ENCODE peak calls at places on chromosomes 13 and 19, in eight cellular contexts. R is body of pancreas; G is pancreas; M is lower lobe of right lung; V is neural progenitor cell; H is CD8-positive, alpha-beta T cell; Y is fibroblast of lung; X is lung. E is an unnamed sample.

GRCh38 chr19:20039203-20039723 is at the start of gene ZNF682:
- DNase-seq in R (peak; percentile 98), G (peak; percentile 96), M (peak; percentile 91), V (peak; percentile 99), H (peak; percentile 97), Y (peak; percentile 94), X (peak; percentile 96), E (peak; percentile 92)

GRCh38 chr19:4524808-4525562 is 6.7 kb upstream of the PLIN4 start:
- DNase-seq in R (peak; percentile 47), G (no peak), M (no peak), V (peak; percentile 61), H (peak; percentile 57), Y (peak; percentile 43), X (peak; percentile 44), E (no peak)

GRCh38 chr19:17721821-17722220 is 2.5 kb downstream of the MAP1S start:
- DNase-seq in R (peak; percentile 59), G (no peak), M (peak; percentile 88), V (no peak), H (no peak), Y (no peak), X (peak; percentile 52), E (no peak)

GRCh38 chr19:47427241-47428176 is 8.2 kb upstream of the MEIS3 start:
- DNase-seq in R (peak; percentile 54), G (peak; percentile 47), M (peak; percentile 69), V (peak; percentile 87), H (peak; percentile 70), Y (peak; percentile 36), X (peak; percentile 65), E (no peak)

GRCh38 chr19:46955114-46955812 is 64.4 kb upstream of the NPAS1 start:
- DNase-seq in R (no peak), G (no peak), M (no peak), V (no peak), H (peak; percentile 41), Y (no peak), X (no peak), E (no peak)

GRCh38 chr13:34971473-34971872 is 29.4 kb downstream of the NBEA start:
- DNase-seq in R (no peak), G (no peak), M (no peak), V (no peak), H (no peak), Y (no peak), X (no peak), E (no peak)

GRCh38 chr13:94309997-94310842 is 169.3 kb downstream of the DCT start:
- DNase-seq in R (no peak), G (no peak), M (no peak), V (no peak), H (no peak), Y (peak; percentile 73), X (no peak), E (peak; percentile 85)

GRCh38 chr13:32417995-32418394 is 9.9 kb downstream of the N4BP2L1 start:
- DNase-seq in R (no peak), G (no peak), M (no peak), V (no peak), H (no peak), Y (no peak), X (no peak), E (no peak)

GRCh38 chr13:113304121-113304520 is 7.1 kb downstream of the LAMP1 start:
- DNase-seq in R (no peak), G (no peak), M (no peak), V (no peak), H (no peak), Y (no peak), X (no peak), E (no peak)

GRCh38 chr13:110216403-110217041 is 90.4 kb downstream of the COL4A1 start:
- DNase-seq in R (peak; percentile 28), G (no peak), M (no peak), V (no peak), H (no peak), Y (peak; percentile 86), X (no peak), E (no peak)

GRCh38 chr19:35122687-35123551 is 7.3 kb downstream of the FXYD3 start:
- DNase-seq in R (no peak), G (no peak), M (no peak), V (peak; percentile 59), H (no peak), Y (no peak), X (no peak), E (peak; percentile 91)

GRCh38 chr19:31232220-31232619 is 117.0 kb downstream of the TSHZ3 start:
- DNase-seq in R (no peak), G (no peak), M (no peak), V (peak; percentile 41), H (no peak), Y (peak; percentile 39), X (no peak), E (no peak)

GRCh38 chr13:97125810-97126738 is 96.1 kb upstream of the MBNL2 start:
- DNase-seq in R (no peak), G (no peak), M (no peak), V (no peak), H (no peak), Y (no peak), X (peak; percentile 60), E (peak; percentile 61)

GRCh38 chr13:30873519-30873918 is 32.6 kb upstream of the MEDAG start:
- DNase-seq in R (no peak), G (no peak), M (no peak), V (peak; percentile 16), H (no peak), Y (no peak), X (no peak), E (no peak)

GRCh38 chr19:35216026-35216832 is 12.3 kb downstream of the FAM187B start:
- DNase-seq in R (no peak), G (no peak), M (no peak), V (no peak), H (no peak), Y (no peak), X (no peak), E (peak; percentile 71)

GRCh38 chr13:95607363-95607762 is 37.1 kb downstream of the DZIP1 start:
- DNase-seq in R (no peak), G (no peak), M (no peak), V (no peak), H (no peak), Y (peak; percentile 63), X (no peak), E (peak; percentile 71)

GRCh38 chr13:95603887-95604533 is 40.5 kb downstream of the DZIP1 start:
- DNase-seq in R (peak; percentile 81), G (peak; percentile 62), M (no peak), V (no peak), H (no peak), Y (peak; percentile 43), X (no peak), E (no peak)

GRCh38 chr13:95605426-95606125 is 38.9 kb downstream of the DZIP1 start:
- DNase-seq in R (no peak), G (no peak), M (no peak), V (no peak), H (no peak), Y (no peak), X (no peak), E (no peak)

GRCh38 chr13:95604534-95604915 is 40.0 kb downstream of the DZIP1 start:
- DNase-seq in R (no peak), G (no peak), M (no peak), V (no peak), H (no peak), Y (peak; percentile 25), X (no peak), E (no peak)

GRCh38 chr13:95608640-95609280 is 35.7 kb downstream of the DZIP1 start:
- DNase-seq in R (no peak), G (no peak), M (no peak), V (no peak), H (no peak), Y (no peak), X (no peak), E (no peak)
- TF ChIP-seq CTCF in R (no peak), G (no peak), M (no peak), V (no peak), H (no peak), Y (no peak), X (no peak), E (no peak)

GRCh38 chr19:1728816-1729567 is 24.3 kb upstream of the ONECUT3 start:
- DNase-seq in R (no peak), G (no peak), M (no peak), V (no peak), H (no peak), Y (no peak), X (no peak), E (no peak)

GRCh38 chr19:1725100-1726064 is 27.9 kb upstream of the ONECUT3 start:
- DNase-seq in R (peak; percentile 70), G (peak; percentile 49), M (no peak), V (peak; percentile 94), H (no peak), Y (peak; percentile 34), X (no peak), E (no peak)

GRCh38 chr19:1729568-1729925 is 23.8 kb upstream of the ONECUT3 start:
- DNase-seq in R (no peak), G (no peak), M (no peak), V (no peak), H (no peak), Y (no peak), X (no peak), E (no peak)

GRCh38 chr19:1734328-1734966 is 18.9 kb upstream of the ONECUT3 start:
- DNase-seq in R (no peak), G (no peak), M (no peak), V (no peak), H (no peak), Y (no peak), X (no peak), E (no peak)

GRCh38 chr19:1730157-1730556 is 23.1 kb upstream of the ONECUT3 start:
- DNase-seq in R (no peak), G (no peak), M (no peak), V (no peak), H (no peak), Y (no peak), X (no peak), E (no peak)
- H3K27me3 ChIP-seq in R (peaks cover 37% of the 10 kb centered on the region), G (peaks cover 31% of the 10 kb centered on the region), M (peaks cover 91% of the 10 kb centered on the region), V (peaks cover 98% of the 10 kb centered on the region), H (peaks cover 24% of the 10 kb centered on the region), Y (peaks cover 7% of the 10 kb centered on the region), X (peaks cover 10% of the 10 kb centered on the region), E (peaks cover 38% of the 10 kb centered on the region)

DNA sequence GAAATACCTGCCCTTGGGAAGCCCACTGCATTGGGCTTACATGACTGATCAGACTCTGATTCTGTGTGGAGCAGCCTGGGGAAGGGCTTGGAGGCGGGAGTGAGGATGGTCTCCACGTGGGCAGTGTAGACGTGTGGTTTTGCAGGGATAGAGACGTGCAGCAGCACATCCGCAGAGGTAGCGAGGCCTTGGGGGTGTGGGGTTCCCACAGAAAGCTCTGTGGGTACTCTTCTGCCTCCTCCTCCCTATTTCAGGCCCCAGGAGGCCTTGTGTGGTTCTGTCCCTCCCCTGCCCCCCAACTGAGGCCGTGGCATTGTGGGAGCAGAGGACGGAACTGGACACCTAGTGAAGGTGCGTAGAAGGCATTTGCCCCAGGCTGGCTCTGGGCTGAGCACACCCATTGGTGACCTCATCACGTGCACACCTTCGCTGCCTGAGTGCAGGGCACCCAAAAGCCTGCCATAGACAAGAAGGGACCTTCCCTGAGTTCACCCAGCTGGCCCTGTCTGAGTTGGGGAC is 28.9 kb downstream of the PPP1R37 start:
- DNase-seq in R (no peak), G (no peak), M (no peak), V (no peak), H (no peak), Y (no peak), X (no peak), E (no peak)
- H3K4me1 ChIP-seq in R (peaks cover 30% of the 10 kb centered on the region), G (no peaks in the 10 kb centered on the region), M (peaks cover 29% of the 10 kb centered on the region), V (peaks cover 11% of the 10 kb centered on the region), H (peaks cover 60% of the 10 kb centered on the region), Y (no peaks in the 10 kb centered on the region), X (peaks cover 14% of the 10 kb centered on the region), E (peaks cover 4% of the 10 kb centered on the region)

DNA sequence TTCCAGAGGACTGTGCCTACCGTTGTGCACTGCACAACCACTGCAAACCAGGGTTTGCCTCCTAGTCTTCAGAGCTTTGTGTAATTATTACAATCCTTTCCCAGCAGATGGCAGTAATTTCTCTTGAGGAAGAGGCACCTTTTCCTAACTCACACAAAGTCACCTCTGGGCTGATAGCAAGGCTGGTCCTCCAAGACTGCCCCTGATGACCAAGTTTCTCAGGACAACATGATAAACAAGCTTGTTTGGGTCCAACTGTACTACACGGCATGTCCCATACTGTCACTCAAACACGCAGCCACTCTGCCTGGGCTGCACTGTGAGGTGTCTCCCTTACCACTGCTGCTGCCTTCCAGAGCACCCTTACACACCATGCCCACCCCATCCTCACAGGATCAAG is 39.3 kb downstream of the RFXAP start:
- DNase-seq in R (peak; percentile 7), G (no peak), M (no peak), V (peak; percentile 73), H (no peak), Y (peak; percentile 63), X (no peak), E (no peak)
- TF ChIP-seq CTCF in R (peak; percentile 29), G (peak; percentile 9), M (peak; percentile 44), V (peak; percentile 59), H (no peak), Y (peak; percentile 53), X (peak; percentile 7), E (peak; percentile 65)